ENCODE peak calls at places on chromosomes 6 and 20, in four cellular contexts. One of them, this sample, is unnamed.

GRCh38 chr20:48803522-48804053 is 24.2 kb downstream of the PREX1 start:
- DNase-seq in lower lobe of right lung: no peak
- DNase-seq in heart right ventricle: no peak
- DNase-seq in tibial artery: no peak
- DNase-seq in this sample: no peak

GRCh38 chr6:169794317-169795055 is 43.1 kb downstream of the ERMARD start:
- DNase-seq in lower lobe of right lung: no peak
- DNase-seq in heart right ventricle: no peak
- DNase-seq in tibial artery: peak
- DNase-seq in this sample: no peak

GRCh38 chr20:32878820-32879219 is 20.1 kb downstream of the EFCAB8 start:
- DNase-seq in lower lobe of right lung: no peak
- DNase-seq in heart right ventricle: no peak
- DNase-seq in tibial artery: no peak
- DNase-seq in this sample: no peak

GRCh38 chr6:52176550-52176949 is 9.6 kb upstream of the IL17A start:
- DNase-seq in lower lobe of right lung: no peak
- DNase-seq in heart right ventricle: no peak
- DNase-seq in tibial artery: no peak
- DNase-seq in this sample: no peak

GRCh38 chr6:43800746-43801488 is 30.9 kb downstream of the VEGFA start:
- DNase-seq in lower lobe of right lung: no peak
- DNase-seq in heart right ventricle: no peak
- DNase-seq in tibial artery: no peak
- DNase-seq in this sample: no peak

GRCh38 chr6:77430506-77430905 is 32.8 kb downstream of the HTR1B start:
- DNase-seq in lower lobe of right lung: no peak
- DNase-seq in heart right ventricle: no peak
- DNase-seq in tibial artery: no peak
- DNase-seq in this sample: no peak

GRCh38 chr20:18654448-18654773 is 66.6 kb downstream of the DTD1 start:
- DNase-seq in lower lobe of right lung: no peak
- DNase-seq in heart right ventricle: no peak
- DNase-seq in tibial artery: no peak
- DNase-seq in this sample: no peak

GRCh38 chr20:48041078-48041780 is 255.9 kb upstream of the SULF2 start:
- DNase-seq in lower lobe of right lung: no peak
- DNase-seq in heart right ventricle: no peak
- DNase-seq in tibial artery: no peak
- DNase-seq in this sample: no peak

GRCh38 chr20:32304121-32304520 is 26.7 kb downstream of the KIF3B start:
- DNase-seq in lower lobe of right lung: no peak
- DNase-seq in heart right ventricle: no peak
- DNase-seq in tibial artery: no peak
- DNase-seq in this sample: no peak

GRCh38 chr6:81969814-81970213 is 217.3 kb upstream of the TENT5A start:
- DNase-seq in lower lobe of right lung: peak
- DNase-seq in heart right ventricle: no peak
- DNase-seq in tibial artery: no peak
- DNase-seq in this sample: no peak

GRCh38 chr6:69680302-69680701 is 116.5 kb downstream of the LMBRD1 start:
- DNase-seq in lower lobe of right lung: no peak
- DNase-seq in heart right ventricle: no peak
- DNase-seq in tibial artery: no peak
- DNase-seq in this sample: no peak

GRCh38 chr20:17568972-17569471 is 853 bp upstream of the DSTN start:
- DNase-seq in lower lobe of right lung: peak
- DNase-seq in heart right ventricle: peak
- DNase-seq in tibial artery: peak
- DNase-seq in this sample: peak

GRCh38 chr20:53561505-53561904 is 32.1 kb downstream of the ZNF217 start:
- DNase-seq in lower lobe of right lung: no peak
- DNase-seq in heart right ventricle: no peak
- DNase-seq in tibial artery: no peak
- DNase-seq in this sample: no peak

GRCh38 chr6:26159417-26160273 is 72.4 kb downstream of the HFE start:
- DNase-seq in lower lobe of right lung: no peak
- DNase-seq in heart right ventricle: no peak
- DNase-seq in tibial artery: no peak
- DNase-seq in this sample: peak

GRCh38 chr6:127561660-127562059 is 15.3 kb upstream of the C6orf58 start:
- DNase-seq in lower lobe of right lung: no peak
- DNase-seq in heart right ventricle: no peak
- DNase-seq in tibial artery: no peak
- DNase-seq in this sample: no peak

GRCh38 chr6:33299237-33299944 is 649 bp upstream of the RGL2 start:
- DNase-seq in lower lobe of right lung: peak
- DNase-seq in heart right ventricle: peak
- DNase-seq in tibial artery: peak
- DNase-seq in this sample: peak

GRCh38 chr6:33296797-33297405 is 1.8 kb downstream of the RGL2 start:
- DNase-seq in lower lobe of right lung: no peak
- DNase-seq in heart right ventricle: no peak
- DNase-seq in tibial artery: no peak
- DNase-seq in this sample: no peak

GRCh38 chr6:33298773-33299236 is at the start of gene RGL2:
- DNase-seq in lower lobe of right lung: peak
- DNase-seq in heart right ventricle: peak
- DNase-seq in tibial artery: peak
- DNase-seq in this sample: no peak

GRCh38 chr6:33297406-33297955 is 1.3 kb downstream of the RGL2 start:
- DNase-seq in lower lobe of right lung: peak
- DNase-seq in heart right ventricle: no peak
- DNase-seq in tibial artery: peak
- DNase-seq in this sample: no peak

DNA sequence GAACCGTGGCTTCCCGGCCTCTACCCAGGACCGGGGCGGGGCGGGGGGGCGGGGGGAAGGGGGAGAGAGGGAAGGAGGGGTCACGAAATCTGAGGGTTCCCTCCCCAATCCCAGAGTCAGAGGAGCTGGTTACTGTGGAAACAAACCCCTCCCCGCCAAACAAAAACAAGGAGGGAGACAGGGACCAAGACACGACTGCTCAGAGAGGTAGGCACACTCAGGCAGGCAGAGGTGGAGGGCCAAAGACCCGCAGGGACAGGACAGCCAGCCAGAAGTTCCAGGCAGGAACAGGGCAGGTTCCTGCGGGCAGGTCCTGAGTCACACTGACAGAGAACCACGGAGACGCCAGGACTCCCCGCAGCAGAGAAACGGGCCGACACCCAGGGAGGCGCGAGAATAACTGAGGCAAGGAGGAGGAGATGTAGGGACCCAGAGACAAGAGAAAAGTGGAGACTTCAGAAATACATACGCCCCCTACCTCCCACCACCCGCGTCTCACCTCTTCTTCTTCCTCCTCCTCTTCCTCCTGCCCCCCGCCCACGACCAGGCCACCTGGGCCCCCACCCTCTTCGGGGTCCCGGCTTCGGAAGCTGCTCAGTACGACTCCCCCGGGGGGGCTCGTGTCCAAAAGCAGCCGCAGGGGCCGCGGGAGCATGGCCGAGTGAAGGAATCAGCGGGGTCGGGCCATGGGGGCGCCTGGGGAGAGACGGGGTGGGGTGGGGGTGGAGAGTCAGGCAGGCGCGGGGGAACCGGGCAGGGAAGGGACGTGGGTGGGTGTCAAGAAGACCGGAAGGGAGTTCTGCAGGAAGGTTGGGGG is 578 bp downstream of the RGL2 start:
- DNase-seq in lower lobe of right lung: peak
- DNase-seq in heart right ventricle: peak
- DNase-seq in tibial artery: peak
- DNase-seq in this sample: peak
- TF ChIP-seq CTCF in lower lobe of right lung: no peak
- TF ChIP-seq CTCF in heart right ventricle: no peak
- TF ChIP-seq CTCF in tibial artery: no peak
- TF ChIP-seq CTCF in this sample: no peak

GRCh38 chr20:51733070-51733469 is 35.1 kb downstream of the ATP9A start:
- DNase-seq in lower lobe of right lung: no peak
- DNase-seq in heart right ventricle: no peak
- DNase-seq in tibial artery: no peak
- DNase-seq in this sample: no peak
- TF ChIP-seq CTCF in lower lobe of right lung: no peak
- TF ChIP-seq CTCF in heart right ventricle: no peak
- TF ChIP-seq CTCF in tibial artery: no peak
- TF ChIP-seq CTCF in this sample: no peak

DNA sequence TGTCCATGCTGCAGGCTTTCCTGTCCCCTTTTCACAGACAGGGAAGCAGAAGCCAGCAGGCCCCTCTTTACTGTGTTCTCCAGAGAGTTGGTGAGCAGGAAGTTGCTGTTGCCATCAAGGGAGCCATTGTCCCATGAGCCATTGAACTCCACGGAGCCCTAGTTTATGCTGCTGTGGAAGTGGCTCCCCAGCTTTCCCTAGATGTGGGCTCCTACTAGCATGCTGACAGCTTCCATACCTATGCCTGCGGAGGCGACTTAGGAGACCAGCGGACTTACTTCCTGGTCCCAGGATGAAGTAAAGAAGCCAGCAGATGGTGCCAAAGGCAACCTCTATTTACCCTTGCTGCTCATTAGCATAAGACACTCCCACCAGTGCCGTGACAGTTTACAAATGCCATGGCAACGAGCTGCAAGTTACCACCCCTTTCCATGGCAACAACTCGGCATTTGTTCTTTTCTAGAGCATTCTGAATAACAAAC is 30.8 kb upstream of the FKBP1A start:
- DNase-seq in lower lobe of right lung: peak
- DNase-seq in heart right ventricle: no peak
- DNase-seq in tibial artery: no peak
- DNase-seq in this sample: peak
- TF ChIP-seq CTCF in lower lobe of right lung: no peak
- TF ChIP-seq CTCF in heart right ventricle: no peak
- TF ChIP-seq CTCF in tibial artery: no peak
- TF ChIP-seq CTCF in this sample: peak

GRCh38 chr20:4603724-4604123 is 118.0 kb upstream of the PRND start:
- DNase-seq in lower lobe of right lung: no peak
- DNase-seq in heart right ventricle: no peak
- DNase-seq in tibial artery: no peak
- DNase-seq in this sample: peak

GRCh38 chr20:4605166-4605565 is 116.5 kb upstream of the PRND start:
- DNase-seq in lower lobe of right lung: no peak
- DNase-seq in heart right ventricle: no peak
- DNase-seq in tibial artery: no peak
- DNase-seq in this sample: no peak

GRCh38 chr20:4601630-4602296 is 119.9 kb upstream of the PRND start:
- DNase-seq in lower lobe of right lung: no peak
- DNase-seq in heart right ventricle: peak
- DNase-seq in tibial artery: no peak
- DNase-seq in this sample: peak

GRCh38 chr20:4604580-4604979 is 117.1 kb upstream of the PRND start:
- DNase-seq in lower lobe of right lung: no peak
- DNase-seq in heart right ventricle: no peak
- DNase-seq in tibial artery: no peak
- DNase-seq in this sample: no peak

GRCh38 chr20:4602297-4602631 is 119.4 kb upstream of the PRND start:
- DNase-seq in lower lobe of right lung: no peak
- DNase-seq in heart right ventricle: no peak
- DNase-seq in tibial artery: no peak
- DNase-seq in this sample: no peak
- TF ChIP-seq CTCF in lower lobe of right lung: no peak
- TF ChIP-seq CTCF in heart right ventricle: no peak
- TF ChIP-seq CTCF in tibial artery: no peak
- TF ChIP-seq CTCF in this sample: no peak

This sample was measured in cardiac fibroblast.